ENCODE peak calls at places on chromosomes 1 and 21, in seven cellular contexts. W is GM13976, K is H9, P is GM10248, T is activated B cell treated with CpG ODN at 0.5 μM for 24 hours, S is tibial artery, X is AG04449. D is an unnamed sample.

GRCh38 chr1:248406721-248407692 is 4.2 kb downstream of the OR2T1 start:
- DNase-seq in W (no peak), X (no peak), T (no peak), P (no peak), S (no peak), K (no peak), D (no peak)

GRCh38 chr1:164440222-164440621 is 118.8 kb upstream of the PBX1 start:
- DNase-seq in P (no peak), W (no peak), T (no peak), K (peak; percentile 49), S (peak; percentile 71), X (no peak), D (no peak)

GRCh38 chr21:41419921-41420862 is 5.8 kb upstream of the MX1 start:
- DNase-seq in K (peak; percentile 78), S (peak; percentile 92), P (peak; percentile 55), W (peak; percentile 57), T (peak; percentile 47), X (peak; percentile 10), D (peak; percentile 40)

GRCh38 chr1:13965770-13966398 is 265.9 kb downstream of the PRDM2 start:
- DNase-seq in K (peak; percentile 82), S (no peak), P (peak; percentile 16), W (peak; percentile 21), X (no peak), T (no peak), D (peak; percentile 70)

GRCh38 chr1:109712321-109712864 is 342 bp downstream of the GSTM5 start:
- DNase-seq in X (no peak), T (no peak), P (no peak), S (no peak), W (no peak), K (no peak), D (no peak)

GRCh38 chr1:209072481-209072880 is 511.0 kb upstream of the CAMK1G start:
- DNase-seq in X (no peak), K (no peak), S (no peak), P (no peak), T (no peak), W (no peak), D (no peak)

GRCh38 chr1:64915381-64916274 is 50.7 kb downstream of the JAK1 start:
- DNase-seq in S (no peak), P (no peak), W (no peak), X (no peak), K (no peak), T (no peak), D (no peak)

GRCh38 chr1:39213511-39214002 is 9.1 kb downstream of the MACF1 start:
- DNase-seq in W (no peak), K (no peak), P (no peak), X (no peak), S (no peak), T (no peak), D (no peak)

GRCh38 chr1:39348278-39348677 is 143.2 kb upstream of the BMP8A start:
- DNase-seq in T (no peak), K (no peak), W (no peak), S (no peak), X (no peak), P (no peak), D (no peak)

GRCh38 chr21:39136711-39137110 is 46.5 kb downstream of the PSMG1 start:
- DNase-seq in W (no peak), T (no peak), X (no peak), K (no peak), S (no peak), P (no peak), D (no peak)

GRCh38 chr1:226534098-226534497 is 14.5 kb upstream of the STUM start:
- DNase-seq in S (no peak), K (no peak), T (no peak), W (no peak), X (no peak), P (no peak), D (no peak)

GRCh38 chr1:11564237-11564636 is 85.3 kb downstream of the DISP3 start:
- DNase-seq in S (no peak), K (no peak), P (no peak), T (no peak), W (no peak), X (no peak), D (no peak)

GRCh38 chr1:245396615-245397014 is 241.8 kb downstream of the KIF26B start:
- DNase-seq in T (no peak), K (no peak), W (no peak), S (no peak), X (no peak), P (no peak), D (no peak)

GRCh38 chr1:114456586-114456985 is 54.4 kb downstream of the TRIM33 start:
- DNase-seq in K (no peak), X (no peak), T (no peak), W (no peak), P (no peak), S (no peak), D (no peak)

GRCh38 chr1:66929999-66930822 is 5.4 kb downstream of the MIER1 start:
- DNase-seq in W (peak; percentile 90), S (peak; percentile 98), T (peak; percentile 98), P (peak; percentile 88), K (peak; percentile 97), X (no peak), D (peak; percentile 95)

GRCh38 chr1:169670836-169671235 is 40.6 kb downstream of the SELL start:
- DNase-seq in S (no peak), P (no peak), X (no peak), T (no peak), K (no peak), W (no peak), D (no peak)

GRCh38 chr1:236041899-236042618 is 22.8 kb downstream of the NID1 start:
- DNase-seq in X (no peak), K (no peak), S (no peak), W (no peak), P (no peak), T (no peak), D (no peak)

GRCh38 chr1:236039736-236040670 is 24.9 kb downstream of the NID1 start:
- DNase-seq in X (no peak), W (no peak), T (no peak), S (no peak), K (no peak), P (no peak), D (no peak)

GRCh38 chr1:236051107-236051885 is 13.6 kb downstream of the NID1 start:
- DNase-seq in S (no peak), T (no peak), P (no peak), X (no peak), W (no peak), K (no peak), D (no peak)

GRCh38 chr1:236044346-236044745 is 20.5 kb downstream of the NID1 start:
- DNase-seq in W (no peak), P (no peak), T (no peak), X (no peak), K (no peak), S (no peak), D (no peak)

GRCh38 chr1:236045771-236046170 is 19.1 kb downstream of the NID1 start:
- DNase-seq in K (no peak), T (no peak), P (no peak), W (no peak), S (no peak), X (no peak), D (no peak)
- TF ChIP-seq CTCF in K (no peak), T (no peak), P (no peak), W (no peak), S (no peak), X (no peak), D (no peak)

GRCh38 chr1:21778405-21778727 is 4.6 kb downstream of the USP48 start:
- DNase-seq in T (no peak), S (no peak), P (no peak), K (no peak), X (no peak), W (no peak), D (no peak)

GRCh38 chr1:21782868-21783678 is at the start of gene USP48:
- DNase-seq in X (peak; percentile 72), S (peak; percentile 97), W (peak; percentile 94), P (peak; percentile 93), T (peak; percentile 97), K (peak; percentile 98), D (peak; percentile 95)

GRCh38 chr1:21783679-21784603 is 992 bp upstream of the USP48 start:
- DNase-seq in K (peak; percentile 99), S (peak; percentile 70), W (peak; percentile 90), X (no peak), P (peak; percentile 89), T (no peak), D (no peak)

GRCh38 chr1:21779613-21780521 is 3.1 kb downstream of the USP48 start:
- DNase-seq in X (no peak), P (peak; percentile 44), K (no peak), S (no peak), W (peak; percentile 53), T (no peak), D (no peak)

DNA sequence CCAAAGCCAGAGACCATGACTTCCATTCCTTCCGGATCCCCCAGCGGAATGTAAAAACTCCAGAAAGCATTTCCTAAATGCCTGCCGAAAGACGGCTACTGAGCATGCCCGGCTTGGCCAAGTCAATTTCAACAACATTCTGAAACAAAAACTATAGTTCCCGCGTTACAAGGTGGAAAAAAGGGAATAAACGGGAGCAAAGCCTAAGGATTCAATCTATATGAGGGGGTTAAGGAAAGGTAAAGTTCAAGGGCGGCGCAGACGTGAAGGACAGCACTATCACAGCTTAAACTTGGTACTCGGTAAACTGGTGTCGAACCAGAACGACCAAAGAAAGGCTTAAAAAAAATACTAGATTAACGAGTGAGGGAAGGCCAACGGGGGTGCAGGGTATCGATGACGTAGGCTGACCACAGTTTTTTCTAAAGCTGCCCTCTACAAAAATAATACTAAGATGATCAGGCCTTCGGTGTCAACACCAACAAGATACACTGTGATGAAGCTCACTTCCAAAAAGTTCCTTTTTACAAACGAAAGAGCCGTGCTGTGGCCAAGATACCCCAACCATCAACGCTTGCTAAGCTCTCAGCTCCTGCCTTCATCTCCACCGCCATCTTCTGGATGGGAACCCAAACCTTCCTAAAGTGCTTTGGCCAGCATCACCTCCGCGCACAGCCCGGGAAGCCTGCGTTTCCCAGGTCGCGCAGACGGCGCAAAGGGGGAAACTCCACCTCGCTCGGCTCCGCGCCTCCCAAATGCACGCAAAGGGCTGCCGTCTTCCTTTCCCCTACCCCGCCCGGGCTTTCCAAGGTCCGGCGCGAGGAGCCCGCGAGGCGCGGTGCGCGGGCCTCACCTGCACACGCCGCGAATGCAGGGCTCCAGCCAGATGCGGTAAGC is 730 bp downstream of the USP48 start:
- DNase-seq in X (no peak), K (peak; percentile 59), W (peak; percentile 55), S (no peak), P (peak; percentile 49), T (no peak), D (peak; percentile 47)
- TF ChIP-seq CTCF in X (peak; percentile 37), K (peak; percentile 36), W (peak; percentile 52), S (no peak), P (peak; percentile 37), T (no peak), D (no peak)

DNA sequence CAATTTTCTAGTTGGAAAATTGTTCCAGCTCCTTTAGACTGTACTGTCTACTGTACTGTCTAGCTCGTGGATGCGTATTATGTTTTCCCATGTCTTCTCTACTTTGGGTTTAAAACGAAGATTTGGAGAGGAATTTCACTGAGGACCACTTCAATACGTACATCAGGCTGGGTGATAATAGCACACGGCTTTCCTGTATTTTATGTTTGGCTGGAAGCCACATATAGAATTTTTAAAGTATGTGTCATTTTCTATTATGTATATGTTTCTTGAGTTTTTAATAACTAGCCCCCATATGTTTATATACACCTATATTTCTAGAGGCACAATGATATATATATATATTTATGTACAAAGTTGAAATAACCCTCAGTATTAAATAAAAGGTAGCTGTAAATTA is 226.4 kb downstream of the GREM2 start:
- DNase-seq in P (no peak), S (no peak), T (no peak), W (no peak), K (no peak), X (no peak), D (no peak)
- TF ChIP-seq CTCF in P (no peak), S (no peak), T (no peak), W (no peak), K (no peak), X (no peak), D (no peak)

GRCh38 chr1:70666381-70667140 is 255.5 kb downstream of the CTH start:
- DNase-seq in X (no peak), S (no peak), W (no peak), T (no peak), P (no peak), K (no peak), D (no peak)
- TF ChIP-seq CTCF in X (no peak), S (no peak), W (no peak), T (no peak), P (no peak), K (no peak), D (no peak)

D was measured in mesothelial cell of epicardium.